ENCODE peak calls at places on chromosomes 13 and 19, in four cellular contexts. One of them, this sample, is unnamed.

GRCh38 chr13:109274188-109274821 is 512.1 kb downstream of the IRS2 start:
- DNase-seq in neuronal stem cell: peak; percentile 82
- DNase-seq in heart left ventricle: no peak
- DNase-seq in IMR-90: peak; percentile 72
- DNase-seq in this sample: peak; percentile 52

GRCh38 chr13:68713394-68713793 is 1394.2 kb upstream of the ATXN8OS start:
- DNase-seq in neuronal stem cell: peak; percentile 72
- DNase-seq in heart left ventricle: no peak
- DNase-seq in IMR-90: no peak
- DNase-seq in this sample: no peak

GRCh38 chr19:55985254-55985653 is 1.3 kb upstream of the NLRP5 start:
- DNase-seq in neuronal stem cell: no peak
- DNase-seq in heart left ventricle: no peak
- DNase-seq in IMR-90: no peak
- DNase-seq in this sample: no peak

GRCh38 chr13:97371486-97372109 is 62.4 kb upstream of the RAP2A start:
- DNase-seq in neuronal stem cell: no peak
- DNase-seq in heart left ventricle: no peak
- DNase-seq in IMR-90: no peak
- DNase-seq in this sample: no peak

GRCh38 chr19:55189424-55189823 is 9.3 kb upstream of the SYT5 start:
- DNase-seq in neuronal stem cell: no peak
- DNase-seq in heart left ventricle: peak; percentile 50
- DNase-seq in IMR-90: peak; percentile 95
- DNase-seq in this sample: peak; percentile 65

GRCh38 chr19:32337176-32337808 is 8.1 kb upstream of the ZNF507 start:
- DNase-seq in neuronal stem cell: no peak
- DNase-seq in heart left ventricle: no peak
- DNase-seq in IMR-90: no peak
- DNase-seq in this sample: no peak

GRCh38 chr13:95955719-95956118 is 97.5 kb downstream of the UGGT2 start:
- DNase-seq in neuronal stem cell: no peak
- DNase-seq in heart left ventricle: no peak
- DNase-seq in IMR-90: no peak
- DNase-seq in this sample: no peak

GRCh38 chr13:98515804-98516465 is 61.0 kb downstream of the STK24 start:
- DNase-seq in neuronal stem cell: no peak
- DNase-seq in heart left ventricle: no peak
- DNase-seq in IMR-90: no peak
- DNase-seq in this sample: no peak

GRCh38 chr13:90427322-90428272 is 919.9 kb upstream of the MIR17HG start:
- DNase-seq in neuronal stem cell: no peak
- DNase-seq in heart left ventricle: peak; percentile 21
- DNase-seq in IMR-90: no peak
- DNase-seq in this sample: no peak

GRCh38 chr19:45439569-45440258 is 16.0 kb upstream of the ERCC1 start:
- DNase-seq in neuronal stem cell: no peak
- DNase-seq in heart left ventricle: peak; percentile 94
- DNase-seq in IMR-90: peak; percentile 72
- DNase-seq in this sample: peak; percentile 88

GRCh38 chr19:6767357-6768235 is at the start of gene SH2D3A:
- DNase-seq in neuronal stem cell: peak; percentile 57
- DNase-seq in heart left ventricle: peak; percentile 58
- DNase-seq in IMR-90: peak; percentile 15
- DNase-seq in this sample: peak; percentile 93

GRCh38 chr13:27634791-27635190 is 13.1 kb downstream of the POLR1D start:
- DNase-seq in neuronal stem cell: no peak
- DNase-seq in heart left ventricle: no peak
- DNase-seq in IMR-90: no peak
- DNase-seq in this sample: no peak

GRCh38 chr13:30835442-30835841 is 70.6 kb upstream of the MEDAG start:
- DNase-seq in neuronal stem cell: no peak
- DNase-seq in heart left ventricle: no peak
- DNase-seq in IMR-90: peak; percentile 82
- DNase-seq in this sample: no peak

GRCh38 chr19:16463341-16463990 is 8.3 kb downstream of the EPS15L1 start:
- DNase-seq in neuronal stem cell: no peak
- DNase-seq in heart left ventricle: no peak
- DNase-seq in IMR-90: no peak
- DNase-seq in this sample: no peak

GRCh38 chr13:40176242-40176641 is 490.2 kb downstream of the FOXO1 start:
- DNase-seq in neuronal stem cell: no peak
- DNase-seq in heart left ventricle: no peak
- DNase-seq in IMR-90: no peak
- DNase-seq in this sample: no peak

GRCh38 chr19:27767234-27767633 is 1445.7 kb downstream of the UQCRFS1 start:
- DNase-seq in neuronal stem cell: no peak
- DNase-seq in heart left ventricle: no peak
- DNase-seq in IMR-90: no peak
- DNase-seq in this sample: no peak

GRCh38 chr13:31631071-31631470 is 108.3 kb upstream of the RXFP2 start:
- DNase-seq in neuronal stem cell: no peak
- DNase-seq in heart left ventricle: no peak
- DNase-seq in IMR-90: no peak
- DNase-seq in this sample: no peak

GRCh38 chr19:7673995-7674667 is 2.8 kb upstream of the MCEMP1 start:
- DNase-seq in neuronal stem cell: no peak
- DNase-seq in heart left ventricle: peak; percentile 76
- DNase-seq in IMR-90: peak; percentile 45
- DNase-seq in this sample: peak; percentile 89

GRCh38 chr19:10508707-10509106 is 5.6 kb upstream of the KEAP1 start:
- DNase-seq in neuronal stem cell: no peak
- DNase-seq in heart left ventricle: no peak
- DNase-seq in IMR-90: peak; percentile 28
- DNase-seq in this sample: no peak

GRCh38 chr13:83350569-83350968 is 531.7 kb downstream of the SLITRK1 start:
- DNase-seq in neuronal stem cell: no peak
- DNase-seq in heart left ventricle: no peak
- DNase-seq in IMR-90: peak; percentile 61
- DNase-seq in this sample: no peak

GRCh38 chr13:30373727-30374126 is 48.6 kb upstream of the UBE2L5 start:
- DNase-seq in neuronal stem cell: no peak
- DNase-seq in heart left ventricle: no peak
- DNase-seq in IMR-90: no peak
- DNase-seq in this sample: peak; percentile 51

GRCh38 chr19:33737704-33738103 is 59.0 kb upstream of the KCTD15 start:
- DNase-seq in neuronal stem cell: no peak
- DNase-seq in heart left ventricle: no peak
- DNase-seq in IMR-90: no peak
- DNase-seq in this sample: no peak

GRCh38 chr19:45922281-45922680 is 7.7 kb upstream of the NANOS2 start:
- DNase-seq in neuronal stem cell: no peak
- DNase-seq in heart left ventricle: no peak
- DNase-seq in IMR-90: no peak
- DNase-seq in this sample: no peak

GRCh38 chr13:66859934-66860867 is 369.9 kb downstream of the PCDH9 start:
- DNase-seq in neuronal stem cell: no peak
- DNase-seq in heart left ventricle: no peak
- DNase-seq in IMR-90: peak; percentile 2
- DNase-seq in this sample: no peak

GRCh38 chr13:95117092-95117491 is 184.2 kb downstream of the ABCC4 start:
- DNase-seq in neuronal stem cell: no peak
- DNase-seq in heart left ventricle: no peak
- DNase-seq in IMR-90: no peak
- DNase-seq in this sample: no peak

GRCh38 chr13:95708390-95708774 is 31.4 kb downstream of the DNAJC3 start:
- DNase-seq in neuronal stem cell: no peak
- DNase-seq in heart left ventricle: no peak
- DNase-seq in IMR-90: no peak
- DNase-seq in this sample: no peak

GRCh38 chr13:50594276-50594970 is 249.1 kb downstream of the DLEU7 start:
- DNase-seq in neuronal stem cell: peak; percentile 11
- DNase-seq in heart left ventricle: no peak
- DNase-seq in IMR-90: no peak
- DNase-seq in this sample: no peak

GRCh38 chr13:34070006-34070405 is 252.1 kb downstream of the RFC3 start:
- DNase-seq in neuronal stem cell: no peak
- DNase-seq in heart left ventricle: no peak
- DNase-seq in IMR-90: peak; percentile 12
- DNase-seq in this sample: no peak

GRCh38 chr13:110116072-110116487 is 190.9 kb downstream of the COL4A1 start:
- DNase-seq in neuronal stem cell: peak; percentile 61
- DNase-seq in heart left ventricle: peak; percentile 59
- DNase-seq in IMR-90: peak; percentile 60
- DNase-seq in this sample: peak; percentile 79

GRCh38 chr13:81021284-81021683 is 680.4 kb upstream of the SPRY2 start:
- DNase-seq in neuronal stem cell: no peak
- DNase-seq in heart left ventricle: no peak
- DNase-seq in IMR-90: no peak
- DNase-seq in this sample: no peak

GRCh38 chr19:13099073-13099999 is 3.3 kb downstream of the LYL1 start:
- DNase-seq in neuronal stem cell: no peak
- DNase-seq in heart left ventricle: peak; percentile 85
- DNase-seq in IMR-90: no peak
- DNase-seq in this sample: peak; percentile 91

GRCh38 chr13:79434578-79434977 is 28.5 kb upstream of the RBM26 start:
- DNase-seq in neuronal stem cell: no peak
- DNase-seq in heart left ventricle: no peak
- DNase-seq in IMR-90: peak; percentile 42
- DNase-seq in this sample: no peak

GRCh38 chr13:113856716-113857065 is 7.2 kb downstream of the GAS6 start:
- DNase-seq in neuronal stem cell: no peak
- DNase-seq in heart left ventricle: peak; percentile 69
- DNase-seq in IMR-90: peak; percentile 78
- DNase-seq in this sample: peak; percentile 45

GRCh38 chr19:39499932-39500331 is 1.2 kb downstream of the DLL3 start:
- DNase-seq in neuronal stem cell: no peak
- DNase-seq in heart left ventricle: no peak
- DNase-seq in IMR-90: no peak
- DNase-seq in this sample: no peak

GRCh38 chr19:35155441-35155840 is 906 bp downstream of the FXYD5 start:
- DNase-seq in neuronal stem cell: no peak
- DNase-seq in heart left ventricle: no peak
- DNase-seq in IMR-90: no peak
- DNase-seq in this sample: no peak

GRCh38 chr19:35154535-35155406 is at the start of gene FXYD5:
- DNase-seq in neuronal stem cell: no peak
- DNase-seq in heart left ventricle: peak; percentile 75
- DNase-seq in IMR-90: peak; percentile 80
- DNase-seq in this sample: peak; percentile 84

GRCh38 chr19:35157431-35157830 is 2.9 kb downstream of the FXYD5 start:
- DNase-seq in neuronal stem cell: no peak
- DNase-seq in heart left ventricle: no peak
- DNase-seq in IMR-90: no peak
- DNase-seq in this sample: no peak

GRCh38 chr19:35156673-35157014 is 2.1 kb downstream of the FXYD5 start:
- DNase-seq in neuronal stem cell: no peak
- DNase-seq in heart left ventricle: no peak
- DNase-seq in IMR-90: no peak
- DNase-seq in this sample: no peak

DNA sequence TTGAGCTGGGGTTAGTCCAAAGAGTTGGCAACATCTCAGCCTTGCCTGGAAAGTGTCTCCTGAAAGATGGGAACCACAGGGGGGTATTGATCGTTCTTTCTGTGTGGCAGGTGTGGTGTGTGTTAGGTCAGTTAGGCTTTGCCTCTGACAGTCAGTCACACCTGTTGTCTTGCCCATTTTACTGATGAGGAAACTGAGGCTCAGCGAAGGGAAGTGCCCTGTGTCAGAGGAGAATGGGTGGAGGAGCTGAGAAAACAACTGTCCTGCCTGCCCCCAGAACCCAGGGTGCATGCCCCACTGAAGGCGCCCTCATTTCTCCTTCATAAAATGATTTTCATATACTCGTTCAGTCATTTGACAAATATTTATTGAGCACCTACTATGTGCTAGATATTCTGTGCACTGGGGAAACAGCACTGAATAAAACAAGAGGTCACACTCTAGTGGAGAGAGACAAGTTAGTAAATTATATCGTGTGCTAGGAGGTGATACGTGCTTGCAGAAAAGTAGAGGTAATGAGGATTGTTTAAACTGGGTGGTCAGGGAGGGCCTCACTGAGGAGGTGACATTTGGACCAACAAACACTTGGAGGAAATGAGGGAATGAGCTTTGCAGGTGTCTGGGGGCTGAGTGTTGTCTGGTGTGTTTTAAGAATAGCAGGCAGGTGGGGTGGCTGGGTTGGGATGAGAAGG is 1.6 kb downstream of the FXYD5 start:
- DNase-seq in neuronal stem cell: no peak
- DNase-seq in heart left ventricle: no peak
- DNase-seq in IMR-90: no peak
- DNase-seq in this sample: no peak
- H3K4me3 ChIP-seq in neuronal stem cell: no peak overlapping the region
- H3K4me3 ChIP-seq in heart left ventricle: peak overlapping the region; percentile 82
- H3K4me3 ChIP-seq in IMR-90: no peak overlapping the region
- H3K4me3 ChIP-seq in this sample: peak overlapping the region; percentile 80

GRCh38 chr13:44416297-44416696 is 42.7 kb downstream of the SERP2 start:
- DNase-seq in neuronal stem cell: no peak
- DNase-seq in heart left ventricle: no peak
- DNase-seq in IMR-90: no peak
- DNase-seq in this sample: no peak
- H3K4me3 ChIP-seq in neuronal stem cell: no peak overlapping the region
- H3K4me3 ChIP-seq in heart left ventricle: no peak overlapping the region
- H3K4me3 ChIP-seq in IMR-90: no peak overlapping the region
- H3K4me3 ChIP-seq in this sample: no peak overlapping the region

GRCh38 chr19:3671680-3672574 is 28.3 kb downstream of the PIP5K1C start:
- DNase-seq in neuronal stem cell: no peak
- DNase-seq in heart left ventricle: no peak
- DNase-seq in IMR-90: peak; percentile 20
- DNase-seq in this sample: no peak

GRCh38 chr19:3669134-3669436 is 31.2 kb downstream of the PIP5K1C start:
- DNase-seq in neuronal stem cell: no peak
- DNase-seq in heart left ventricle: no peak
- DNase-seq in IMR-90: no peak
- DNase-seq in this sample: no peak

GRCh38 chr19:3669616-3670257 is 30.5 kb downstream of the PIP5K1C start:
- DNase-seq in neuronal stem cell: no peak
- DNase-seq in heart left ventricle: no peak
- DNase-seq in IMR-90: no peak
- DNase-seq in this sample: no peak

GRCh38 chr19:3670796-3671679 is 29.2 kb downstream of the PIP5K1C start:
- DNase-seq in neuronal stem cell: no peak
- DNase-seq in heart left ventricle: peak; percentile 90
- DNase-seq in IMR-90: peak; percentile 56
- DNase-seq in this sample: peak; percentile 69

GRCh38 chr19:3670258-3670795 is 29.9 kb downstream of the PIP5K1C start:
- DNase-seq in neuronal stem cell: no peak
- DNase-seq in heart left ventricle: peak; percentile 84
- DNase-seq in IMR-90: peak; percentile 84
- DNase-seq in this sample: no peak
- H3K4me3 ChIP-seq in neuronal stem cell: no peak overlapping the region
- H3K4me3 ChIP-seq in heart left ventricle: peak overlapping the region; percentile 42
- H3K4me3 ChIP-seq in IMR-90: no peak overlapping the region
- H3K4me3 ChIP-seq in this sample: peak overlapping the region; percentile 36

GRCh38 chr13:92805766-92806165 is 420.8 kb upstream of the GPC6 start:
- DNase-seq in neuronal stem cell: no peak
- DNase-seq in heart left ventricle: no peak
- DNase-seq in IMR-90: no peak
- DNase-seq in this sample: no peak

GRCh38 chr13:92807343-92807742 is 419.3 kb upstream of the GPC6 start:
- DNase-seq in neuronal stem cell: no peak
- DNase-seq in heart left ventricle: no peak
- DNase-seq in IMR-90: peak; percentile 26
- DNase-seq in this sample: no peak

GRCh38 chr13:92804926-92805325 is 421.7 kb upstream of the GPC6 start:
- DNase-seq in neuronal stem cell: no peak
- DNase-seq in heart left ventricle: no peak
- DNase-seq in IMR-90: no peak
- DNase-seq in this sample: no peak

GRCh38 chr13:92808007-92808406 is 418.6 kb upstream of the GPC6 start:
- DNase-seq in neuronal stem cell: no peak
- DNase-seq in heart left ventricle: no peak
- DNase-seq in IMR-90: peak; percentile 45
- DNase-seq in this sample: no peak

GRCh38 chr13:92806215-92806614 is 420.4 kb upstream of the GPC6 start:
- DNase-seq in neuronal stem cell: no peak
- DNase-seq in heart left ventricle: no peak
- DNase-seq in IMR-90: no peak
- DNase-seq in this sample: no peak
- H3K4me3 ChIP-seq in neuronal stem cell: no peak overlapping the region
- H3K4me3 ChIP-seq in heart left ventricle: peak overlapping the region; percentile 30
- H3K4me3 ChIP-seq in IMR-90: peak overlapping the region; percentile 3
- H3K4me3 ChIP-seq in this sample: peak overlapping the region; percentile 45

This sample was measured in lower lobe of right lung.